ENCODE peak calls at places on chromosome 5, in seven cellular contexts. J is substantia nigra; Z is GM23248; A is CD4-positive, CD25-positive, alpha-beta regulatory T cell; W is neural crest cell; V is NCI-H510A treated with DMSO at 0.1 percent for 48 hours; L is GM19239. M is an unnamed sample.
A peak's percentile ranks its signal among the peaks of the same experiment; 100 is the strongest.

GRCh38 chr5:179607449-179607931 is 16.0 kb downstream of the HNRNPH1 start:
- DNase-seq in L (no peak), A (no peak), J (peak; percentile 29), V (no peak), Z (peak; percentile 62), W (no peak), M (peak; percentile 64)

GRCh38 chr5:172641359-172642045 is 439 bp downstream of the NEURL1B start:
- DNase-seq in J (peak; percentile 53), A (peak; percentile 7), V (no peak), Z (no peak), W (peak; percentile 41), L (no peak), M (no peak)

GRCh38 chr5:159833088-159833487 is 83.2 kb upstream of the ADRA1B start:
- DNase-seq in V (no peak), J (no peak), L (no peak), A (no peak), W (no peak), Z (no peak), M (no peak)

GRCh38 chr5:124655943-124656459 is 90.4 kb downstream of the ZNF608 start:
- DNase-seq in Z (peak; percentile 86), W (no peak), L (no peak), A (no peak), V (peak; percentile 73), J (no peak), M (no peak)

GRCh38 chr5:106174903-106175302 is 1495.8 kb downstream of the EFNA5 start:
- DNase-seq in L (no peak), Z (no peak), V (no peak), J (no peak), W (no peak), A (no peak), M (no peak)

GRCh38 chr5:16350816-16351215 is 114.8 kb downstream of the ZNF622 start:
- DNase-seq in V (no peak), L (no peak), Z (peak; percentile 5), A (no peak), W (no peak), J (no peak), M (no peak)

GRCh38 chr5:114857951-114858401 is 311.7 kb downstream of the TRIM36 start:
- DNase-seq in J (peak; percentile 9), W (no peak), L (no peak), V (no peak), Z (peak; percentile 0), A (no peak), M (no peak)

GRCh38 chr5:171492781-171493180 is 73.3 kb downstream of the FGF18 start:
- DNase-seq in L (no peak), W (no peak), J (no peak), Z (peak; percentile 27), A (no peak), V (no peak), M (no peak)

GRCh38 chr5:50320131-50320749 is 120.8 kb downstream of the EMB start:
- DNase-seq in A (no peak), Z (peak; percentile 19), J (no peak), W (no peak), V (no peak), L (no peak), M (no peak)

GRCh38 chr5:148938535-148938907 is 112.1 kb downstream of the ADRB2 start:
- DNase-seq in W (no peak), J (no peak), V (no peak), L (no peak), A (no peak), Z (no peak), M (no peak)

GRCh38 chr5:178357127-178357526 is 124.5 kb upstream of the PHYKPL start:
- DNase-seq in W (peak; percentile 85), J (peak; percentile 44), Z (no peak), L (no peak), V (no peak), A (no peak), M (no peak)

GRCh38 chr5:2128696-2129340 is 246.1 kb upstream of the IRX4 start:
- DNase-seq in A (no peak), W (no peak), L (no peak), Z (no peak), V (no peak), J (no peak), M (no peak)

GRCh38 chr5:179953934-179954833 is 46.5 kb upstream of the TBC1D9B start:
- DNase-seq in W (no peak), A (no peak), V (no peak), L (no peak), J (no peak), Z (peak; percentile 70), M (no peak)

GRCh38 chr5:109035470-109035869 is 287.8 kb downstream of the FER start:
- DNase-seq in L (no peak), Z (peak; percentile 35), A (no peak), W (no peak), V (no peak), J (no peak), M (no peak)

GRCh38 chr5:173327084-173327947 is 898 bp downstream of the STC2 start:
- DNase-seq in V (no peak), Z (peak; percentile 82), J (no peak), W (no peak), L (no peak), A (no peak), M (no peak)

GRCh38 chr5:56476487-56476856 is 243.3 kb upstream of the ANKRD55 start:
- DNase-seq in W (no peak), Z (no peak), J (no peak), L (no peak), A (no peak), V (no peak), M (no peak)

GRCh38 chr5:7881816-7882215 is 12.9 kb downstream of the MTRR start:
- DNase-seq in V (no peak), A (no peak), W (no peak), Z (no peak), L (no peak), J (peak; percentile 74), M (no peak)

GRCh38 chr5:159340511-159340910 is 10.2 kb upstream of the IL12B start:
- DNase-seq in L (no peak), W (no peak), V (no peak), J (no peak), Z (no peak), A (no peak), M (no peak)

GRCh38 chr5:103360475-103360874 is 101.9 kb downstream of the MACIR start:
- DNase-seq in A (no peak), W (no peak), J (no peak), L (no peak), Z (no peak), V (no peak), M (no peak)

M was measured in suprapubic skin.